ENCODE peak calls at places on chromosomes 11 and 22, in seven cellular contexts. One of them, this sample, is unnamed.

GRCh38 chr22:45671051-45671782 is 417 bp upstream of the ATXN10 start:
- DNase-seq in T-helper 9 cell: no peak
- DNase-seq in AG09309: no peak
- DNase-seq in activated CD8-positive, alpha-beta memory T cell treated with anti-CD3 and anti-CD28 coated beads for 1 hour: no peak
- DNase-seq in activated T-helper 1 cell treated with anti-CD3 and anti-CD28 coated beads, Interleukin-2, amount 50 U/mL, for 16 hours: no peak
- DNase-seq in sciatic nerve: no peak
- DNase-seq in mucosa of descending colon: no peak
- DNase-seq in this sample: no peak

GRCh38 chr11:57311109-57311936 is 13.4 kb downstream of the TNKS1BP1 start:
- DNase-seq in AG09309: peak
- DNase-seq in T-helper 9 cell: no peak
- DNase-seq in sciatic nerve: peak
- DNase-seq in mucosa of descending colon: peak
- DNase-seq in activated CD8-positive, alpha-beta memory T cell treated with anti-CD3 and anti-CD28 coated beads for 1 hour: no peak
- DNase-seq in activated T-helper 1 cell treated with anti-CD3 and anti-CD28 coated beads, Interleukin-2, amount 50 U/mL, for 16 hours: no peak
- DNase-seq in this sample: no peak

GRCh38 chr11:28514391-28514790 is 406.2 kb downstream of the METTL15 start:
- DNase-seq in AG09309: no peak
- DNase-seq in T-helper 9 cell: no peak
- DNase-seq in activated CD8-positive, alpha-beta memory T cell treated with anti-CD3 and anti-CD28 coated beads for 1 hour: no peak
- DNase-seq in sciatic nerve: no peak
- DNase-seq in mucosa of descending colon: no peak
- DNase-seq in activated T-helper 1 cell treated with anti-CD3 and anti-CD28 coated beads, Interleukin-2, amount 50 U/mL, for 16 hours: no peak
- DNase-seq in this sample: no peak

GRCh38 chr11:77233011-77233410 is 68.5 kb downstream of the GDPD4 start:
- DNase-seq in activated T-helper 1 cell treated with anti-CD3 and anti-CD28 coated beads, Interleukin-2, amount 50 U/mL, for 16 hours: no peak
- DNase-seq in T-helper 9 cell: no peak
- DNase-seq in AG09309: no peak
- DNase-seq in activated CD8-positive, alpha-beta memory T cell treated with anti-CD3 and anti-CD28 coated beads for 1 hour: no peak
- DNase-seq in sciatic nerve: no peak
- DNase-seq in mucosa of descending colon: no peak
- DNase-seq in this sample: no peak

GRCh38 chr11:45182902-45183301 is 36.5 kb downstream of the PRDM11 start:
- DNase-seq in mucosa of descending colon: peak
- DNase-seq in T-helper 9 cell: no peak
- DNase-seq in AG09309: no peak
- DNase-seq in sciatic nerve: no peak
- DNase-seq in activated T-helper 1 cell treated with anti-CD3 and anti-CD28 coated beads, Interleukin-2, amount 50 U/mL, for 16 hours: no peak
- DNase-seq in activated CD8-positive, alpha-beta memory T cell treated with anti-CD3 and anti-CD28 coated beads for 1 hour: no peak
- DNase-seq in this sample: no peak

GRCh38 chr11:80873309-80873999 is 1432.6 kb upstream of the TENM4 start:
- DNase-seq in activated CD8-positive, alpha-beta memory T cell treated with anti-CD3 and anti-CD28 coated beads for 1 hour: no peak
- DNase-seq in mucosa of descending colon: no peak
- DNase-seq in T-helper 9 cell: no peak
- DNase-seq in activated T-helper 1 cell treated with anti-CD3 and anti-CD28 coated beads, Interleukin-2, amount 50 U/mL, for 16 hours: no peak
- DNase-seq in AG09309: no peak
- DNase-seq in sciatic nerve: no peak
- DNase-seq in this sample: no peak

GRCh38 chr11:6356503-6356902 is 33.8 kb upstream of the SMPD1 start:
- DNase-seq in AG09309: no peak
- DNase-seq in mucosa of descending colon: no peak
- DNase-seq in T-helper 9 cell: no peak
- DNase-seq in sciatic nerve: no peak
- DNase-seq in activated T-helper 1 cell treated with anti-CD3 and anti-CD28 coated beads, Interleukin-2, amount 50 U/mL, for 16 hours: no peak
- DNase-seq in activated CD8-positive, alpha-beta memory T cell treated with anti-CD3 and anti-CD28 coated beads for 1 hour: no peak
- DNase-seq in this sample: no peak

GRCh38 chr22:45376009-45376408 is 37.4 kb downstream of the SMC1B start:
- DNase-seq in AG09309: no peak
- DNase-seq in activated CD8-positive, alpha-beta memory T cell treated with anti-CD3 and anti-CD28 coated beads for 1 hour: no peak
- DNase-seq in sciatic nerve: no peak
- DNase-seq in activated T-helper 1 cell treated with anti-CD3 and anti-CD28 coated beads, Interleukin-2, amount 50 U/mL, for 16 hours: no peak
- DNase-seq in T-helper 9 cell: no peak
- DNase-seq in mucosa of descending colon: no peak
- DNase-seq in this sample: no peak

GRCh38 chr11:19740586-19740985 is 27.9 kb downstream of the NAV2 start:
- DNase-seq in AG09309: no peak
- DNase-seq in T-helper 9 cell: no peak
- DNase-seq in sciatic nerve: no peak
- DNase-seq in activated CD8-positive, alpha-beta memory T cell treated with anti-CD3 and anti-CD28 coated beads for 1 hour: no peak
- DNase-seq in activated T-helper 1 cell treated with anti-CD3 and anti-CD28 coated beads, Interleukin-2, amount 50 U/mL, for 16 hours: no peak
- DNase-seq in mucosa of descending colon: no peak
- DNase-seq in this sample: no peak

GRCh38 chr11:64885367-64886286 is 7.2 kb upstream of the EHD1 start:
- DNase-seq in activated CD8-positive, alpha-beta memory T cell treated with anti-CD3 and anti-CD28 coated beads for 1 hour: no peak
- DNase-seq in mucosa of descending colon: no peak
- DNase-seq in activated T-helper 1 cell treated with anti-CD3 and anti-CD28 coated beads, Interleukin-2, amount 50 U/mL, for 16 hours: no peak
- DNase-seq in AG09309: no peak
- DNase-seq in T-helper 9 cell: no peak
- DNase-seq in sciatic nerve: no peak
- DNase-seq in this sample: no peak

GRCh38 chr11:26721967-26722366 is at the start of gene SLC5A12:
- DNase-seq in T-helper 9 cell: no peak
- DNase-seq in activated T-helper 1 cell treated with anti-CD3 and anti-CD28 coated beads, Interleukin-2, amount 50 U/mL, for 16 hours: no peak
- DNase-seq in mucosa of descending colon: no peak
- DNase-seq in AG09309: no peak
- DNase-seq in activated CD8-positive, alpha-beta memory T cell treated with anti-CD3 and anti-CD28 coated beads for 1 hour: no peak
- DNase-seq in sciatic nerve: no peak
- DNase-seq in this sample: no peak

GRCh38 chr11:96329419-96329818 is 13.6 kb downstream of the MAML2 start:
- DNase-seq in activated T-helper 1 cell treated with anti-CD3 and anti-CD28 coated beads, Interleukin-2, amount 50 U/mL, for 16 hours: no peak
- DNase-seq in mucosa of descending colon: no peak
- DNase-seq in activated CD8-positive, alpha-beta memory T cell treated with anti-CD3 and anti-CD28 coated beads for 1 hour: no peak
- DNase-seq in AG09309: no peak
- DNase-seq in T-helper 9 cell: no peak
- DNase-seq in sciatic nerve: no peak
- DNase-seq in this sample: no peak

GRCh38 chr22:25453557-25453956 is 110.9 kb upstream of the GRK3 start:
- DNase-seq in T-helper 9 cell: no peak
- DNase-seq in sciatic nerve: no peak
- DNase-seq in activated T-helper 1 cell treated with anti-CD3 and anti-CD28 coated beads, Interleukin-2, amount 50 U/mL, for 16 hours: no peak
- DNase-seq in mucosa of descending colon: no peak
- DNase-seq in activated CD8-positive, alpha-beta memory T cell treated with anti-CD3 and anti-CD28 coated beads for 1 hour: no peak
- DNase-seq in AG09309: no peak
- DNase-seq in this sample: no peak

GRCh38 chr11:46696212-46696558 is 4.2 kb downstream of the ARHGAP1 start:
- DNase-seq in mucosa of descending colon: no peak
- DNase-seq in sciatic nerve: no peak
- DNase-seq in AG09309: no peak
- DNase-seq in T-helper 9 cell: no peak
- DNase-seq in activated T-helper 1 cell treated with anti-CD3 and anti-CD28 coated beads, Interleukin-2, amount 50 U/mL, for 16 hours: no peak
- DNase-seq in activated CD8-positive, alpha-beta memory T cell treated with anti-CD3 and anti-CD28 coated beads for 1 hour: no peak
- DNase-seq in this sample: no peak

GRCh38 chr11:117121176-117121575 is 22.9 kb upstream of the PAFAH1B2 start:
- DNase-seq in sciatic nerve: no peak
- DNase-seq in T-helper 9 cell: no peak
- DNase-seq in activated T-helper 1 cell treated with anti-CD3 and anti-CD28 coated beads, Interleukin-2, amount 50 U/mL, for 16 hours: no peak
- DNase-seq in AG09309: no peak
- DNase-seq in activated CD8-positive, alpha-beta memory T cell treated with anti-CD3 and anti-CD28 coated beads for 1 hour: no peak
- DNase-seq in mucosa of descending colon: no peak
- DNase-seq in this sample: no peak

GRCh38 chr22:36257308-36257707 is 4.4 kb downstream of the APOL1 start:
- DNase-seq in activated T-helper 1 cell treated with anti-CD3 and anti-CD28 coated beads, Interleukin-2, amount 50 U/mL, for 16 hours: no peak
- DNase-seq in T-helper 9 cell: no peak
- DNase-seq in sciatic nerve: no peak
- DNase-seq in AG09309: no peak
- DNase-seq in mucosa of descending colon: no peak
- DNase-seq in activated CD8-positive, alpha-beta memory T cell treated with anti-CD3 and anti-CD28 coated beads for 1 hour: no peak
- DNase-seq in this sample: no peak

GRCh38 chr11:67656278-67656922 is 5.9 kb upstream of the ACY3 start:
- DNase-seq in AG09309: no peak
- DNase-seq in activated CD8-positive, alpha-beta memory T cell treated with anti-CD3 and anti-CD28 coated beads for 1 hour: no peak
- DNase-seq in mucosa of descending colon: no peak
- DNase-seq in T-helper 9 cell: no peak
- DNase-seq in sciatic nerve: no peak
- DNase-seq in activated T-helper 1 cell treated with anti-CD3 and anti-CD28 coated beads, Interleukin-2, amount 50 U/mL, for 16 hours: no peak
- DNase-seq in this sample: no peak

GRCh38 chr11:126383301-126384052 is 28.0 kb downstream of the ST3GAL4 start:
- DNase-seq in activated CD8-positive, alpha-beta memory T cell treated with anti-CD3 and anti-CD28 coated beads for 1 hour: no peak
- DNase-seq in activated T-helper 1 cell treated with anti-CD3 and anti-CD28 coated beads, Interleukin-2, amount 50 U/mL, for 16 hours: no peak
- DNase-seq in mucosa of descending colon: no peak
- DNase-seq in sciatic nerve: no peak
- DNase-seq in T-helper 9 cell: no peak
- DNase-seq in AG09309: no peak
- DNase-seq in this sample: no peak

GRCh38 chr11:126279191-126279590 is 3.7 kb upstream of the TIRAP start:
- DNase-seq in sciatic nerve: no peak
- DNase-seq in mucosa of descending colon: no peak
- DNase-seq in activated CD8-positive, alpha-beta memory T cell treated with anti-CD3 and anti-CD28 coated beads for 1 hour: no peak
- DNase-seq in AG09309: no peak
- DNase-seq in T-helper 9 cell: no peak
- DNase-seq in activated T-helper 1 cell treated with anti-CD3 and anti-CD28 coated beads, Interleukin-2, amount 50 U/mL, for 16 hours: no peak
- DNase-seq in this sample: no peak

GRCh38 chr11:84313830-84314359 is 1027.7 kb upstream of the CCDC90B start:
- DNase-seq in AG09309: no peak
- DNase-seq in T-helper 9 cell: no peak
- DNase-seq in mucosa of descending colon: no peak
- DNase-seq in activated T-helper 1 cell treated with anti-CD3 and anti-CD28 coated beads, Interleukin-2, amount 50 U/mL, for 16 hours: no peak
- DNase-seq in sciatic nerve: no peak
- DNase-seq in activated CD8-positive, alpha-beta memory T cell treated with anti-CD3 and anti-CD28 coated beads for 1 hour: no peak
- DNase-seq in this sample: no peak

GRCh38 chr22:45125198-45125597 is 38.5 kb upstream of the NUP50 start:
- DNase-seq in activated CD8-positive, alpha-beta memory T cell treated with anti-CD3 and anti-CD28 coated beads for 1 hour: no peak
- DNase-seq in sciatic nerve: no peak
- DNase-seq in mucosa of descending colon: no peak
- DNase-seq in T-helper 9 cell: no peak
- DNase-seq in activated T-helper 1 cell treated with anti-CD3 and anti-CD28 coated beads, Interleukin-2, amount 50 U/mL, for 16 hours: no peak
- DNase-seq in AG09309: no peak
- DNase-seq in this sample: no peak

GRCh38 chr11:68020575-68020974 is 9.9 kb upstream of the NDUFS8 start:
- DNase-seq in activated CD8-positive, alpha-beta memory T cell treated with anti-CD3 and anti-CD28 coated beads for 1 hour: no peak
- DNase-seq in mucosa of descending colon: no peak
- DNase-seq in AG09309: no peak
- DNase-seq in T-helper 9 cell: no peak
- DNase-seq in activated T-helper 1 cell treated with anti-CD3 and anti-CD28 coated beads, Interleukin-2, amount 50 U/mL, for 16 hours: no peak
- DNase-seq in sciatic nerve: no peak
- DNase-seq in this sample: no peak

GRCh38 chr11:95450547-95451123 is 219.6 kb upstream of the SESN3 start:
- DNase-seq in activated T-helper 1 cell treated with anti-CD3 and anti-CD28 coated beads, Interleukin-2, amount 50 U/mL, for 16 hours: no peak
- DNase-seq in T-helper 9 cell: no peak
- DNase-seq in mucosa of descending colon: no peak
- DNase-seq in activated CD8-positive, alpha-beta memory T cell treated with anti-CD3 and anti-CD28 coated beads for 1 hour: no peak
- DNase-seq in sciatic nerve: no peak
- DNase-seq in AG09309: peak
- DNase-seq in this sample: no peak

GRCh38 chr11:31657091-31657490 is 147.5 kb downstream of the ELP4 start:
- DNase-seq in activated CD8-positive, alpha-beta memory T cell treated with anti-CD3 and anti-CD28 coated beads for 1 hour: no peak
- DNase-seq in activated T-helper 1 cell treated with anti-CD3 and anti-CD28 coated beads, Interleukin-2, amount 50 U/mL, for 16 hours: no peak
- DNase-seq in AG09309: no peak
- DNase-seq in T-helper 9 cell: no peak
- DNase-seq in sciatic nerve: no peak
- DNase-seq in mucosa of descending colon: no peak
- DNase-seq in this sample: no peak

GRCh38 chr22:41526802-41527799 is 17.2 kb downstream of the POLR3H start:
- DNase-seq in T-helper 9 cell: peak
- DNase-seq in sciatic nerve: no peak
- DNase-seq in mucosa of descending colon: peak
- DNase-seq in AG09309: no peak
- DNase-seq in activated CD8-positive, alpha-beta memory T cell treated with anti-CD3 and anti-CD28 coated beads for 1 hour: peak
- DNase-seq in activated T-helper 1 cell treated with anti-CD3 and anti-CD28 coated beads, Interleukin-2, amount 50 U/mL, for 16 hours: peak
- DNase-seq in this sample: peak

GRCh38 chr22:32785636-32786418 is 15.7 kb upstream of the TIMP3 start:
- DNase-seq in mucosa of descending colon: no peak
- DNase-seq in T-helper 9 cell: no peak
- DNase-seq in sciatic nerve: no peak
- DNase-seq in AG09309: no peak
- DNase-seq in activated T-helper 1 cell treated with anti-CD3 and anti-CD28 coated beads, Interleukin-2, amount 50 U/mL, for 16 hours: no peak
- DNase-seq in activated CD8-positive, alpha-beta memory T cell treated with anti-CD3 and anti-CD28 coated beads for 1 hour: no peak
- DNase-seq in this sample: no peak

GRCh38 chr22:29483254-29483653 is 3.2 kb downstream of the NEFH start:
- DNase-seq in activated T-helper 1 cell treated with anti-CD3 and anti-CD28 coated beads, Interleukin-2, amount 50 U/mL, for 16 hours: no peak
- DNase-seq in T-helper 9 cell: no peak
- DNase-seq in AG09309: no peak
- DNase-seq in mucosa of descending colon: no peak
- DNase-seq in sciatic nerve: no peak
- DNase-seq in activated CD8-positive, alpha-beta memory T cell treated with anti-CD3 and anti-CD28 coated beads for 1 hour: no peak
- DNase-seq in this sample: no peak

GRCh38 chr22:20994128-20994901 is 7.6 kb downstream of the THAP7 start:
- DNase-seq in activated T-helper 1 cell treated with anti-CD3 and anti-CD28 coated beads, Interleukin-2, amount 50 U/mL, for 16 hours: no peak
- DNase-seq in T-helper 9 cell: no peak
- DNase-seq in mucosa of descending colon: no peak
- DNase-seq in AG09309: no peak
- DNase-seq in activated CD8-positive, alpha-beta memory T cell treated with anti-CD3 and anti-CD28 coated beads for 1 hour: no peak
- DNase-seq in sciatic nerve: no peak
- DNase-seq in this sample: no peak

GRCh38 chr11:95584589-95584988 is 205.0 kb downstream of the FAM76B start:
- DNase-seq in AG09309: no peak
- DNase-seq in activated T-helper 1 cell treated with anti-CD3 and anti-CD28 coated beads, Interleukin-2, amount 50 U/mL, for 16 hours: no peak
- DNase-seq in activated CD8-positive, alpha-beta memory T cell treated with anti-CD3 and anti-CD28 coated beads for 1 hour: no peak
- DNase-seq in mucosa of descending colon: no peak
- DNase-seq in T-helper 9 cell: no peak
- DNase-seq in sciatic nerve: no peak
- DNase-seq in this sample: no peak

GRCh38 chr11:623999-624704 is 603 bp downstream of the CDHR5 start:
- DNase-seq in activated CD8-positive, alpha-beta memory T cell treated with anti-CD3 and anti-CD28 coated beads for 1 hour: no peak
- DNase-seq in AG09309: no peak
- DNase-seq in activated T-helper 1 cell treated with anti-CD3 and anti-CD28 coated beads, Interleukin-2, amount 50 U/mL, for 16 hours: no peak
- DNase-seq in T-helper 9 cell: no peak
- DNase-seq in mucosa of descending colon: peak
- DNase-seq in sciatic nerve: no peak
- DNase-seq in this sample: no peak

GRCh38 chr11:119130662-119131061 is 9.3 kb downstream of the HINFP start:
- DNase-seq in T-helper 9 cell: no peak
- DNase-seq in AG09309: no peak
- DNase-seq in sciatic nerve: no peak
- DNase-seq in activated T-helper 1 cell treated with anti-CD3 and anti-CD28 coated beads, Interleukin-2, amount 50 U/mL, for 16 hours: no peak
- DNase-seq in activated CD8-positive, alpha-beta memory T cell treated with anti-CD3 and anti-CD28 coated beads for 1 hour: no peak
- DNase-seq in mucosa of descending colon: no peak
- DNase-seq in this sample: no peak

GRCh38 chr11:134230339-134230738 is 5.9 kb downstream of the VPS26B start:
- DNase-seq in mucosa of descending colon: no peak
- DNase-seq in AG09309: no peak
- DNase-seq in sciatic nerve: no peak
- DNase-seq in T-helper 9 cell: no peak
- DNase-seq in activated CD8-positive, alpha-beta memory T cell treated with anti-CD3 and anti-CD28 coated beads for 1 hour: no peak
- DNase-seq in activated T-helper 1 cell treated with anti-CD3 and anti-CD28 coated beads, Interleukin-2, amount 50 U/mL, for 16 hours: no peak
- DNase-seq in this sample: no peak

GRCh38 chr11:112520293-112520692 is 259.6 kb upstream of the PLET1 start:
- DNase-seq in AG09309: no peak
- DNase-seq in mucosa of descending colon: no peak
- DNase-seq in activated T-helper 1 cell treated with anti-CD3 and anti-CD28 coated beads, Interleukin-2, amount 50 U/mL, for 16 hours: no peak
- DNase-seq in activated CD8-positive, alpha-beta memory T cell treated with anti-CD3 and anti-CD28 coated beads for 1 hour: no peak
- DNase-seq in T-helper 9 cell: no peak
- DNase-seq in sciatic nerve: no peak
- DNase-seq in this sample: no peak

GRCh38 chr11:124662111-124662510 is 11.4 kb downstream of the SIAE start:
- DNase-seq in activated CD8-positive, alpha-beta memory T cell treated with anti-CD3 and anti-CD28 coated beads for 1 hour: no peak
- DNase-seq in AG09309: no peak
- DNase-seq in mucosa of descending colon: no peak
- DNase-seq in sciatic nerve: no peak
- DNase-seq in T-helper 9 cell: no peak
- DNase-seq in activated T-helper 1 cell treated with anti-CD3 and anti-CD28 coated beads, Interleukin-2, amount 50 U/mL, for 16 hours: no peak
- DNase-seq in this sample: no peak

GRCh38 chr11:93906486-93906885 is 56.1 kb upstream of the VSTM5 start:
- DNase-seq in activated T-helper 1 cell treated with anti-CD3 and anti-CD28 coated beads, Interleukin-2, amount 50 U/mL, for 16 hours: no peak
- DNase-seq in sciatic nerve: no peak
- DNase-seq in activated CD8-positive, alpha-beta memory T cell treated with anti-CD3 and anti-CD28 coated beads for 1 hour: no peak
- DNase-seq in T-helper 9 cell: no peak
- DNase-seq in mucosa of descending colon: no peak
- DNase-seq in AG09309: no peak
- DNase-seq in this sample: no peak

GRCh38 chr11:108111126-108111525 is 10.2 kb upstream of the ACAT1 start:
- DNase-seq in mucosa of descending colon: no peak
- DNase-seq in AG09309: no peak
- DNase-seq in T-helper 9 cell: no peak
- DNase-seq in activated CD8-positive, alpha-beta memory T cell treated with anti-CD3 and anti-CD28 coated beads for 1 hour: no peak
- DNase-seq in activated T-helper 1 cell treated with anti-CD3 and anti-CD28 coated beads, Interleukin-2, amount 50 U/mL, for 16 hours: no peak
- DNase-seq in sciatic nerve: no peak
- DNase-seq in this sample: no peak

GRCh38 chr11:79564288-79564925 is 123.6 kb upstream of the TENM4 start:
- DNase-seq in AG09309: no peak
- DNase-seq in sciatic nerve: no peak
- DNase-seq in T-helper 9 cell: no peak
- DNase-seq in activated CD8-positive, alpha-beta memory T cell treated with anti-CD3 and anti-CD28 coated beads for 1 hour: no peak
- DNase-seq in activated T-helper 1 cell treated with anti-CD3 and anti-CD28 coated beads, Interleukin-2, amount 50 U/mL, for 16 hours: no peak
- DNase-seq in mucosa of descending colon: peak
- DNase-seq in this sample: no peak

GRCh38 chr22:49694462-49695260 is 133.0 kb downstream of the BRD1 start:
- DNase-seq in mucosa of descending colon: no peak
- DNase-seq in activated CD8-positive, alpha-beta memory T cell treated with anti-CD3 and anti-CD28 coated beads for 1 hour: no peak
- DNase-seq in T-helper 9 cell: no peak
- DNase-seq in sciatic nerve: peak
- DNase-seq in AG09309: no peak
- DNase-seq in activated T-helper 1 cell treated with anti-CD3 and anti-CD28 coated beads, Interleukin-2, amount 50 U/mL, for 16 hours: no peak
- DNase-seq in this sample: no peak

This sample was measured in activated CD4-positive, CD25-positive, alpha-beta regulatory T cell.